ENCODE peak calls at places on chromosomes 4 and X, in eight cellular contexts. R is lung, V is GM23338, I is neural progenitor cell, L is H9, G is K562, S is GM10248, F is left ventricle myocardium inferior. O is an unnamed sample.

GRCh38 chr4:20394471-20394870 is 142.8 kb downstream of the SLIT2 start:
- DNase-seq in S (no peak), G (no peak), V (no peak), I (no peak), L (no peak), F (no peak), R (no peak), O (no peak)

GRCh38 chr4:52665592-52665991 is 6.5 kb upstream of the USP46 start:
- DNase-seq in S (peak), I (no peak), R (no peak), V (peak), F (no peak), L (no peak), G (no peak), O (no peak)

GRCh38 chr4:46270986-46271596 is 118.8 kb downstream of the GABRA2 start:
- DNase-seq in L (no peak), F (no peak), I (peak), R (no peak), V (peak), G (no peak), S (peak), O (no peak)

GRCh38 chrX:53714580-53715335 is 28.2 kb upstream of the HUWE1 start:
- DNase-seq in L (no peak), R (peak), V (peak), F (no peak), S (peak), G (no peak), I (no peak), O (peak)

GRCh38 chr4:73589887-73590801 is 30.1 kb downstream of the RASSF6 start:
- DNase-seq in V (no peak), R (no peak), L (no peak), S (peak), G (no peak), F (no peak), I (no peak), O (no peak)

GRCh38 chr4:189364032-189364449 is 576.6 kb upstream of the FRG1 start:
- DNase-seq in R (no peak), L (no peak), I (no peak), V (no peak), S (no peak), F (no peak), G (no peak), O (no peak)

GRCh38 chrX:41332408-41332987 is 1.5 kb upstream of the DDX3X start:
- DNase-seq in S (no peak), G (no peak), L (no peak), R (no peak), V (peak), I (no peak), F (peak), O (no peak)

GRCh38 chr4:183532823-183533222 is 28.0 kb downstream of the ING2 start:
- DNase-seq in L (no peak), I (no peak), G (no peak), V (no peak), R (no peak), F (no peak), S (no peak), O (peak)

GRCh38 chrX:47151428-47151827 is 6.4 kb downstream of the RBM10 start:
- DNase-seq in S (no peak), V (no peak), I (no peak), R (no peak), L (no peak), F (no peak), G (no peak), O (no peak)

GRCh38 chrX:106286053-106286650 is 118.0 kb downstream of the PWWP3B start:
- DNase-seq in I (no peak), V (no peak), R (no peak), F (no peak), G (no peak), S (no peak), L (no peak), O (no peak)

DNA sequence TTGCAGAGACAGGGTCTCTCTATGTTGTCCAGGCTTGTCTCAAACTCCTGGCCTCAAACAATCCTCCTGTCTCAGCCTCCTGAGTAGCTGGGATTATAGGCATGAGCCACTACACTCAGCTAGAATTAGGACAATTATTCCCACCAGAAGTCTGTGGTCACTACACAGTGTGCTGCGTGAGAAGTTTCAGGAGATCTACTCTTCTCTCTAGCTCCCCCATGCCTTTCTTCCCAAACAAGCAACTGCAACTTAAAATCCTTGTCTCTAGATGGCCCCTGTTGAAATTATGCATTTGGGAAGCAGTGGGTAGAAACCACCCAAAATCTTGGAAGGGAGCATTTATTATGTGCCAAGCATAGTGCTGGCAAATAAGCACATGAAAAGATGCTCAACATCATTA is 21.1 kb upstream of the MAP7D3 start:
- DNase-seq in I (no peak), F (no peak), G (peak), R (no peak), S (no peak), V (peak), L (no peak), O (no peak)
- TF ChIP-seq CTCF in I (peak), F (no peak), G (peak), R (no peak), S (no peak), V (peak), L (peak), O (no peak)

GRCh38 chr4:2042207-2042946 is 16.8 kb upstream of the NAT8L start:
- DNase-seq in L (peak), S (peak), G (peak), I (peak), V (no peak), R (no peak), F (no peak), O (no peak)
- TF ChIP-seq CTCF in L (no peak), S (no peak), G (no peak), I (no peak), V (no peak), R (no peak), F (no peak), O (no peak)

GRCh38 chrX:9569875-9570274 is 105.0 kb downstream of the TBL1X start:
- DNase-seq in R (no peak), S (no peak), I (no peak), G (no peak), V (no peak), L (no peak), F (no peak), O (no peak)

GRCh38 chrX:9577555-9577954 is 112.7 kb downstream of the TBL1X start:
- DNase-seq in R (no peak), F (no peak), I (no peak), S (no peak), G (no peak), V (no peak), L (no peak), O (no peak)

GRCh38 chrX:9578083-9578779 is 113.4 kb downstream of the TBL1X start:
- DNase-seq in I (no peak), G (no peak), S (no peak), L (no peak), V (no peak), F (no peak), R (no peak), O (no peak)

GRCh38 chrX:9576059-9576458 is 111.2 kb downstream of the TBL1X start:
- DNase-seq in L (no peak), S (no peak), F (no peak), R (no peak), G (no peak), V (no peak), I (no peak), O (no peak)

GRCh38 chrX:9573282-9574106 is 108.6 kb downstream of the TBL1X start:
- DNase-seq in V (peak), L (peak), R (no peak), I (peak), F (no peak), S (no peak), G (no peak), O (no peak)
- TF ChIP-seq CTCF in V (no peak), L (peak), R (no peak), I (no peak), F (no peak), S (no peak), G (no peak), O (no peak)

GRCh38 chr4:38800956-38801450 is 3.6 kb downstream of the TLR1 start:
- DNase-seq in V (no peak), I (no peak), L (no peak), R (no peak), F (no peak), S (no peak), G (no peak), O (no peak)

GRCh38 chr4:38805530-38806145 is 1.0 kb upstream of the TLR1 start:
- DNase-seq in S (peak), R (peak), F (peak), L (no peak), I (no peak), V (no peak), G (no peak), O (no peak)

GRCh38 chr4:38803833-38804653 is 548 bp downstream of the TLR1 start:
- DNase-seq in S (peak), I (no peak), L (no peak), R (no peak), F (no peak), G (no peak), V (no peak), O (no peak)

GRCh38 chr4:38802561-38803355 is 1.8 kb downstream of the TLR1 start:
- DNase-seq in L (no peak), V (peak), R (no peak), G (no peak), I (no peak), S (no peak), F (no peak), O (no peak)

DNA sequence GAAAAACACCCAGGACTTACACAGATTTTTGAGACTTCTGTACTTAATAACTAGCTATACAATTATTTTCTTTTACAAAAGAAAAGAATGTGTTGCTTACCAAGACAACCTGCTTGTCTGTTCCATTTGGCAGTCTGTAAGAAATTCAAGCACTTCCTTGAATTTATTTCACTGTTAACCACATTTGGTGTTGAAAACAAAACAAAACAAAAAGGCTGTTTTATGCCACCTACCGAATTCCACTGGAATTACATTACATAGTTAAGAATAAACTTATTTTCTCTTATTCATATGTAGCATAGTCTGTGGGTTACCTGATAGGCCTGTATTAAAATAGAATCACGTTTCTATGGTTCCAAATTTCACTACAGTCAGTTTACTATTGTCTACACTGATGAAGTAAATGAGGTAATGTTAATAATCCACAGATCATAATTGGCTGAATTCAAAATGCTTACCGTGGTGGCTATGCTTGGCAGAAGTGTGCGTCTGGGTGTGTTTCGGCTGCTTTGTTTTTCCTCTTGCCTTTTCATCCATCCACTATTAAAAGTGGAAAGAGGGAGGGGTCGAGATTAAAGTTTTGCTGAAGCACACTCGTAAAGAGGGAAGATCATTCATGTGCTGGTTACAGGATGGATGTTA is at the start of gene TLR1:
- DNase-seq in F (no peak), R (no peak), S (no peak), V (peak), I (peak), L (no peak), G (no peak), O (peak)
- TF ChIP-seq CTCF in F (peak), R (peak), S (peak), V (peak), I (peak), L (peak), G (peak), O (peak)

GRCh38 chr4:89598602-89599001 is 238.4 kb downstream of the SNCA start:
- DNase-seq in L (no peak), F (no peak), I (peak), G (no peak), S (no peak), R (no peak), V (peak), O (no peak)
- TF ChIP-seq CTCF in L (peak), F (peak), I (peak), G (no peak), S (peak), R (no peak), V (peak), O (no peak)

GRCh38 chr4:186473933-186474332 is 81.4 kb downstream of the MTNR1A start:
- DNase-seq in F (no peak), L (no peak), G (peak), V (no peak), R (no peak), S (no peak), I (no peak), O (no peak)
- TF ChIP-seq CTCF in F (no peak), L (no peak), G (no peak), V (no peak), R (no peak), S (no peak), I (no peak), O (no peak)

DNA sequence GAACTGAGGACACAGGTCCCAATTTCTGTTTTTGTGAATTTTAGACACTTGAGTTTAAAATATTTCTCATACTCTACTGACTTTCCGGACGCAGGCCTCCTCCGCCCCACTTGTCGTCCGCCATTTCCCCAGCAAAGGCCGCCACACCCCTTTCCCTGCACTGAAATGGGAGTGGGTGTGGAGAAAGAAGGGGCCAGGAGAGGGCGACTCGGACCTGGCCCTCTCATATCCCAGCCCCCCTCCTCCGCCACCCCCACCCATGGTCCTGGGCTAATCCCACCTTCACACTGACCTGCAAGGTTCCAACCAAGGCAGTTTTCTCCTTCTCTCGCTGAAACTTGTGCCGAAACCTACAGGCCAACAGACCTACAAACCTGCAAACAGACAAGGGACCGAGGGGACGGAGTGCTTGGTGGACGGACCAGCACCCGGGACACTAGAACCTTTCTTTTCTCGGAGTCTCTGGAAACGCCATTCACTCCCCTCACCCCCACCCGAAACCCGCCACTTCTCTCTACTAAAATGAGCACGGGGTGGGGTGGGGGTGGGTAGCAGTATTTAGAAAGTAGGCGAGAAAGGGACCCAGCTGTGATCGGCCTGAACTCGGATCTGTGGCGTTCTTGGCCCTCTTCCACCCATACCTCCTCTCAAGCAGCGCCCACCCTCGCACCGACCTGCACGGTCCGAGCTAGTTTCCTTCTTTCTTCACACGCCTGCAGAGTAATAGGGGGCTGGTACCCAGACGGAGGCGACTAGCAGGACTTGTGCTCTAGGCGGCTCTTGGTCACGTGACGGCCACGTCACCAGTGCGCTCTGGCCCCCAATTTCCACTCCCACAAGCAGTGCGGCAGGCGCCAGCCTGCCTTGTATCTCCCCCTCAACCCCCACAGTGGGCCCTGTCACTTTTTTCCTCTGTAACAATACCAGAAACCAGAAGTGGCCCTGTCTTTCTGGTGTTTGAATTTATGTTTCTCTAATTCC is at the start of gene ARMCX6:
- DNase-seq in R (peak), V (peak), L (peak), G (peak), S (peak), I (peak), F (peak), O (peak)
- TF ChIP-seq CTCF in R (no peak), V (peak), L (peak), G (peak), S (peak), I (peak), F (peak), O (peak)

DNA sequence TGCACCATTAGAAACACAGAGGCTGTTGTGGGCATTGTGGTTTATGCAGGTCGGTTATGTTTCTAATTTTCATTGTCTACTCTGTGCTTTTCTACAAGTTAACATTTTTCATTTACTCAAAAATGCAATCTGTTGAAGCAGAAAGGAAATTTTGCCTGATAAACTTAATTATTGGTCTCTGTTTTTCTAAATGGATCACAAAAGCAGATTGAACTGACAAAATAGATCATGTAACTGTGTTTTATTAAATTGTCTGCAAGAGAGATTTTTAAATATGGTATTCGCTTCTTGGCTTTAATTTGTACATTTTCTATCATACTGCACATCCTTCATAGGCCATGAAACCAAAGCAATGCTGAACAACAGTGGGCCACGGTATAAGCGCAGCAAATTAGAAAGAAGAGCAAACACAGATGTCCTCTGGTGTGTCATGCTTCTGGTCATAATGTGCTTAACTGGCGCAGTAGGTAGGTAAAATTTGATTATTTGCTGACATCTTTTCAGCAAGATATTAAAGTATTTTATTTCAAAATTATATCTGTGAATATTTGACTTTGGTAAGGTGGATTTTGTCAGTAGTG is 50.6 kb downstream of the ATP10D start:
- DNase-seq in G (no peak), V (no peak), S (no peak), F (no peak), I (no peak), L (no peak), R (no peak), O (no peak)
- TF ChIP-seq CTCF in G (no peak), V (no peak), S (no peak), F (no peak), I (no peak), L (no peak), R (no peak), O (no peak)

GRCh38 chrX:43564953-43565352 is 91.1 kb upstream of the MAOA start:
- DNase-seq in I (no peak), G (no peak), V (no peak), R (no peak), S (no peak), F (no peak), L (no peak), O (no peak)
- TF ChIP-seq CTCF in I (no peak), G (no peak), V (peak), R (no peak), S (no peak), F (no peak), L (peak), O (no peak)

DNA sequence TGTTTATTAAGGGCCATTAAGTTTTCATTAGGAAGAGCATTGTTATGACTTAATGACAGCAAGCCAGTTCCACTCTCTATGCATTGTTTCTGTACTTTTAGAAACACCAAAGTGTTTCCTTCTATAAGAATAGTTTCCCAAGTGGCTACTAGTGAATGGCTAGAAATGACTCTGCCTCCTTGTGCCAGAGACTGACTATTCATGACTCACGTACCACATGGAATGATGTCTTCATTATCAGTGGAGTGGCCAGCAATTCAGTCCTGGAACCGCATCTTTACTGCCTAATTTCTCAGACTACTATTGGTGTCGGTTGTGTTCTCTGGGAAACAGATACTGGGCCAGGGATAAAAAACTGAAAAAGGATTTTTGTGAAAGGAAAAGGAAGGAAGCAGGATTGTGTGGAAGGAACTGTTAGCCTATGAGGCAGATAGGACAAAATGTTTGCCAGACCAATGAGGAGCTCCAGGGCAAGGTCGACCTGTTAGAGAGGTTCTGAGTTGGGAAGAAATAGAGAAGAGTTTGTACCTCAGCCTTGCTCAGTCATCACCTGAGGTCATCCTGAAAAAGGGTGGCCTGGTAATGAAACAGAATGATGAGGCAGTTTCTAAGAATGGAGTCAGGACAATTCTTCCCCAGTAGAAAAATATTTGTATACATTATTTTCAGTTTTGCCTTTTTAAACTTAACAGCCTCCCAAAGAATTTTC is 218.6 kb downstream of the SPCS3 start:
- DNase-seq in R (no peak), V (no peak), F (no peak), I (no peak), L (no peak), S (no peak), G (no peak), O (peak)
- TF ChIP-seq CTCF in R (no peak), V (no peak), F (no peak), I (no peak), L (no peak), S (no peak), G (no peak), O (no peak)

O was measured in HFF-Myc.